ENCODE peak calls at places on chromosome 10, in five cellular contexts. Y, D, P, J and B are unnamed samples.

GRCh38 chr10:71974489-71975011 is 10.4 kb downstream of the CHST3 start:
- DNase-seq in Y (no peak), D (no peak), P (peak; percentile 51), J (peak; percentile 45), B (no peak)

GRCh38 chr10:33507662-33508425 is 173.4 kb upstream of the NRP1 start:
- DNase-seq in Y (no peak), D (no peak), P (no peak), J (no peak), B (no peak)

GRCh38 chr10:100882251-100882643 is 30.5 kb upstream of the SLF2 start:
- DNase-seq in Y (no peak), D (no peak), P (no peak), J (no peak), B (no peak)

GRCh38 chr10:101346177-101346576 is 7.8 kb upstream of the BTRC start:
- DNase-seq in Y (no peak), D (no peak), P (no peak), J (no peak), B (no peak)

GRCh38 chr10:95315509-95315908 is 24.7 kb upstream of the PDLIM1 start:
- DNase-seq in Y (no peak), D (no peak), P (no peak), J (no peak), B (no peak)

GRCh38 chr10:17847586-17848296 is 38.6 kb downstream of the MRC1 start:
- DNase-seq in Y (no peak), D (peak; percentile 13), P (no peak), J (peak; percentile 31), B (no peak)

GRCh38 chr10:31134303-31134928 is 102.8 kb upstream of the ZNF438 start:
- DNase-seq in Y (no peak), D (peak; percentile 75), P (peak; percentile 46), J (peak; percentile 79), B (no peak)

GRCh38 chr10:93180402-93181040 is 106.8 kb downstream of the CYP26A1 start:
- DNase-seq in Y (no peak), D (peak; percentile 38), P (no peak), J (no peak), B (no peak)

GRCh38 chr10:8305871-8306652 is 251.6 kb downstream of the GATA3 start:
- DNase-seq in Y (no peak), D (no peak), P (no peak), J (no peak), B (no peak)

GRCh38 chr10:64116731-64117130 is 595.5 kb downstream of the REEP3 start:
- DNase-seq in Y (no peak), D (no peak), P (no peak), J (no peak), B (no peak)

GRCh38 chr10:52268790-52269189 is 45.3 kb upstream of the DKK1 start:
- DNase-seq in Y (no peak), D (no peak), P (no peak), J (no peak), B (no peak)

GRCh38 chr10:29239569-29240472 is 49.0 kb upstream of the LYZL1 start:
- DNase-seq in Y (no peak), D (no peak), P (no peak), J (peak; percentile 4), B (no peak)

GRCh38 chr10:91772461-91772860 is 25.8 kb upstream of the TNKS2 start:
- DNase-seq in Y (no peak), D (no peak), P (no peak), J (no peak), B (no peak)
- H3K4me3 ChIP-seq in Y (no peak overlapping the region), D (no peak overlapping the region), P (no peak overlapping the region), J (no peak overlapping the region), B (no peak overlapping the region)

DNA sequence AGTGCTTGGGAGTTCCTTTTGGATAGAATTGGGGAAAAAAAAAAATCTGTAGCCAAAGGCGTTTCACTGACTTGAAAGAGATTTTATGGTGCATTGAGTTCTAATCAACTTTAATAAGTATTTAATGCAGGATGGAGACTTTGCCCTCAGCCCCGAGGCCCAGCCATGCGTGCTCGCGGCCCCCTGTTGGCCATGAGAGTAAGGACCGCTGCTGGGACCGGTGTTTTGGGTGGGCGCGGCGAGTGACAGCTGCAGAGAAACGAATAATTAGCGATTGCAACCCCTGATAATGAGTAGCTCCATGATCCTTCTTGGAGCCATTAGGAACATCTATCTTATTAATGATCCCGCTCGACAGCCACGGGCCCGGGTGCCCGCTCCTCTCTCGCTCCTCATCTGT is 347.4 kb downstream of the RPS24 start:
- DNase-seq in Y (no peak), D (no peak), P (no peak), J (no peak), B (no peak)
- TF ChIP-seq CTCF in Y (no peak), D (peak; percentile 45), P (peak; percentile 13), J (peak; percentile 57), B (peak; percentile 44)

GRCh38 chr10:103693070-103693811 is 162.1 kb downstream of the SH3PXD2A start:
- DNase-seq in Y (peak; percentile 65), D (no peak), P (peak; percentile 71), J (no peak), B (no peak)

GRCh38 chr10:103693812-103694205 is 161.6 kb downstream of the SH3PXD2A start:
- DNase-seq in Y (no peak), D (no peak), P (no peak), J (no peak), B (no peak)

GRCh38 chr10:103691267-103691666 is 164.1 kb downstream of the SH3PXD2A start:
- DNase-seq in Y (no peak), D (no peak), P (no peak), J (no peak), B (no peak)

GRCh38 chr10:103691723-103692380 is 163.5 kb downstream of the SH3PXD2A start:
- DNase-seq in Y (no peak), D (no peak), P (peak; percentile 67), J (no peak), B (no peak)

DNA sequence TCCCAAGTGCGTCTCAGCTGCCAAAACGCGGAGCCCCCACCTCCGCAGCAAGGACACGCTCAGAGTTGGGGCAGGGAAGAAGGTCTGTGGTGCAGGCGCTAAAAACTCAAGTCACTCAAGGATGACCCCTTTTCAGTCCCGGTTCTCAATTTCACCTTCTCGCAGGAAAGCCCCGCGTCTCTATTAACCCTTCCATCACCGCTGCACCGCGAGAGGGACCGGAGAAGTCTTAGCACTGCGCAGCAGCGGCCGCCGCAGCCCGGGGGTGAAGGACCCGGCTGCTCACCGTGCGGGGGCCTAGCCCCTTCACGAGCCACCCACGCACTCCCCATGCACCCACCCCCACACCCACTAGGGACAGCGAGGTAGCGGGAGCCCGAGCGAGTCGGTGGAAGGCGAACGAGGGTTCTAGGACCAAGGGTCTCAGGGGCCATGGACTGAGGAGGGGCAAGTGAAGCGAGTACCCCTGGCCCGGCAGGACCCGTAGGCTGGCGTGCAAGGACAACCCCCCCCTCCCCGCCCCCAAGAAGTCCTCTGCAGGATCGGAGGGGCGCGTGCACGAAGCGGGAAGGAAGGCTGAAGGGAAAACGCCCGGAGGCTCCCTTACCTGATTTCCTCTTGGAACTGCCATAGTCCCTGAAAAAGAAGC is 162.8 kb downstream of the SH3PXD2A start:
- DNase-seq in Y (no peak), D (no peak), P (peak; percentile 75), J (no peak), B (no peak)
- H3K4me3 ChIP-seq in Y (peak overlapping the region; percentile 52), D (peak overlapping the region; percentile 30), P (peak overlapping the region; percentile 89), J (no peak overlapping the region), B (peak overlapping the region; percentile 50)

GRCh38 chr10:119667562-119668328 is 16.6 kb downstream of the BAG3 start:
- DNase-seq in Y (no peak), D (peak; percentile 92), P (no peak), J (no peak), B (peak; percentile 79)
- TF ChIP-seq CTCF in Y (no peak), D (no peak), P (no peak), J (no peak), B (peak; percentile 14)

DNA sequence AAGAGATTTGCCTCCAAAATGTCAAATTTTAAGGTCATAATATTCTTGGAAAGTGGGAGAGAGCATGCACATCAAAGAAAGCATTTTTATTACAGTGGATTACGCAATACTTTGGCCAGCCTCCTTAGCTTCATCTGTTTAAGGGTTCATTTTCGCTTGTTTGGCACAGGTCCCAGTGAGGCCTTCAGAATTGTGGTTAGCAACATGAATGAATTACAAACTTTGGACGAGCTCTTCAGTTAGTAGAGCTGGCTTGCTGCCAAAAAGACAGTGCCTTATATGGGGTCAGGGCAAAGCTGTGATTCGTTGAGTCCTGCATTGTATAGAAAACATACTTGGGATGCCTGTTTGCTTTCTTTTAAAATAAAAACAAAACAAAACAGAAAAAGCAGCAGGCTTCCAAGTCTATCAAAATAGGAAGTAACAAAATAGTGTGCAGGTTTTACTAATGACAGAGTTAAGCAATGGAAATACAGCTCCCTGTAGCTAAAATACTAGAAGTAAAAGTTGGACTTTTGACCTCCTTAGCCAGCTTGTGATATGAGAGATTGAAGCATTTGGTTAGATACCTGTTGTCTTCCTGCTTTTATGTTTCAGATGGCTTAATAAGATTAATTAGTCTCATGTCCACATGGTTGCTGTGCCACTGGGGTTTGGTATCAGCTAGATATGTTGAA is 190.8 kb downstream of the MLLT10 start:
- DNase-seq in Y (peak; percentile 66), D (peak; percentile 100), P (peak; percentile 51), J (peak; percentile 97), B (peak; percentile 99)
- H3K4me3 ChIP-seq in Y (no peak overlapping the region), D (no peak overlapping the region), P (no peak overlapping the region), J (no peak overlapping the region), B (no peak overlapping the region)

GRCh38 chr10:114110174-114110972 is 63.6 kb downstream of the CCDC186 start:
- DNase-seq in Y (no peak), D (no peak), P (no peak), J (no peak), B (no peak)
- TF ChIP-seq CTCF in Y (no peak), D (peak; percentile 39), P (peak; percentile 31), J (no peak), B (peak; percentile 9)

GRCh38 chr10:80271416-80271815 is 18.0 kb downstream of the MAT1A start:
- DNase-seq in Y (no peak), D (no peak), P (no peak), J (no peak), B (no peak)

GRCh38 chr10:80268938-80269588 is 20.4 kb downstream of the MAT1A start:
- DNase-seq in Y (no peak), D (no peak), P (no peak), J (no peak), B (no peak)

GRCh38 chr10:80272793-80273522 is 16.5 kb downstream of the MAT1A start:
- DNase-seq in Y (peak; percentile 25), D (no peak), P (no peak), J (no peak), B (no peak)

GRCh38 chr10:80268266-80268665 is 21.2 kb downstream of the MAT1A start:
- DNase-seq in Y (no peak), D (no peak), P (no peak), J (no peak), B (no peak)

GRCh38 chr10:80270887-80271286 is 18.6 kb downstream of the MAT1A start:
- DNase-seq in Y (no peak), D (no peak), P (no peak), J (no peak), B (no peak)
- H3K4me3 ChIP-seq in Y (no peak overlapping the region), D (no peak overlapping the region), P (no peak overlapping the region), J (no peak overlapping the region), B (no peak overlapping the region)